ENCODE peak calls at places on chromosomes 12 and 14, in four cellular contexts. O, U, P and V are unnamed samples.

GRCh38 chr14:38297681-38298080 is 41.8 kb upstream of the CLEC14A start:
- DNase-seq in P (no peak), U (no peak), O (no peak), V (no peak)

GRCh38 chr14:102445066-102445465 is 64.5 kb downstream of the ANKRD9 start:
- DNase-seq in U (no peak), O (no peak), P (no peak), V (no peak)

GRCh38 chr12:46409974-46410373 is 37.4 kb upstream of the SLC38A2 start:
- DNase-seq in P (no peak), U (no peak), O (no peak), V (no peak)

GRCh38 chr12:109934026-109934425 is 34.0 kb downstream of the TCHP start:
- DNase-seq in O (no peak), P (no peak), U (no peak), V (no peak)

GRCh38 chr14:22070119-22070982 is 396.7 kb upstream of the OR4E1 start:
- DNase-seq in P (peak; percentile 58), U (peak; percentile 31), O (no peak), V (peak; percentile 47)

GRCh38 chr14:68147331-68147730 is 327.8 kb downstream of the RAD51B start:
- DNase-seq in P (no peak), O (no peak), U (no peak), V (no peak)

GRCh38 chr14:81127785-81128184 is 93.0 kb downstream of the GTF2A1 start:
- DNase-seq in P (no peak), O (no peak), U (no peak), V (no peak)

GRCh38 chr12:131092911-131093901 is 139.5 kb downstream of the ADGRD1 start:
- DNase-seq in P (no peak), U (no peak), O (no peak), V (peak; percentile 28)

GRCh38 chr12:113298861-113299545 is 35.9 kb downstream of the SLC8B1 start:
- DNase-seq in U (no peak), O (no peak), P (peak; percentile 84), V (peak; percentile 90)

GRCh38 chr14:24303988-24304387 is 3.8 kb downstream of the CIDEB start:
- DNase-seq in O (no peak), U (no peak), P (no peak), V (no peak)

GRCh38 chr12:22543246-22544037 is 900 bp downstream of the C2CD5 start:
- DNase-seq in U (peak; percentile 14), O (no peak), P (peak; percentile 60), V (peak; percentile 72)

GRCh38 chr12:122021193-122021821 is 377 bp upstream of the BCL7A start:
- DNase-seq in U (no peak), O (no peak), P (no peak), V (peak; percentile 59)

GRCh38 chr14:58871972-58872530 is 234.3 kb downstream of the DACT1 start:
- DNase-seq in O (no peak), U (no peak), P (no peak), V (no peak)

GRCh38 chr12:10027311-10028099 is 3.0 kb upstream of the CLEC9A start:
- DNase-seq in U (no peak), P (no peak), O (peak; percentile 2), V (no peak)

GRCh38 chr12:99767809-99768208 is 120.3 kb downstream of the GARIN6 start:
- DNase-seq in O (peak; percentile 8), U (no peak), P (no peak), V (no peak)

GRCh38 chr14:23361320-23361719 is 3.7 kb downstream of the EFS start:
- DNase-seq in O (no peak), U (no peak), P (no peak), V (no peak)